ENCODE peak calls at places on chromosome 21, in ten cellular contexts. One of them, this sample, is unnamed.

GRCh38 chr21:16821588-16821987 is 691.3 kb upstream of the CXADR start:
- DNase-seq in cardiac muscle cell: no peak
- DNase-seq in psoas muscle: no peak
- DNase-seq in glutamatergic neuron: no peak
- DNase-seq in epithelial cell of esophagus: no peak
- DNase-seq in fibroblast of the aortic adventitia: no peak
- DNase-seq in body of pancreas: no peak
- DNase-seq in activated B cell treated with CpG ODN at 0.5 μM for 24 hours: no peak
- DNase-seq in choroid plexus epithelial cell: peak; percentile 59
- DNase-seq in vagina: no peak
- DNase-seq in this sample: no peak

GRCh38 chr21:27645285-27645684 is 678.4 kb upstream of the ADAMTS5 start:
- DNase-seq in cardiac muscle cell: no peak
- DNase-seq in psoas muscle: no peak
- DNase-seq in glutamatergic neuron: no peak
- DNase-seq in epithelial cell of esophagus: peak; percentile 92
- DNase-seq in fibroblast of the aortic adventitia: peak; percentile 29
- DNase-seq in body of pancreas: no peak
- DNase-seq in activated B cell treated with CpG ODN at 0.5 μM for 24 hours: no peak
- DNase-seq in choroid plexus epithelial cell: peak; percentile 29
- DNase-seq in vagina: no peak
- DNase-seq in this sample: peak; percentile 0

GRCh38 chr21:46038871-46039397 is 57.4 kb downstream of the COL6A1 start:
- DNase-seq in cardiac muscle cell: no peak
- DNase-seq in psoas muscle: peak; percentile 87
- DNase-seq in glutamatergic neuron: no peak
- DNase-seq in epithelial cell of esophagus: no peak
- DNase-seq in fibroblast of the aortic adventitia: peak; percentile 33
- DNase-seq in body of pancreas: peak; percentile 51
- DNase-seq in activated B cell treated with CpG ODN at 0.5 μM for 24 hours: no peak
- DNase-seq in choroid plexus epithelial cell: peak; percentile 72
- DNase-seq in vagina: peak; percentile 87
- DNase-seq in this sample: peak; percentile 32

GRCh38 chr21:14838400-14838799 is 226.4 kb downstream of the NRIP1 start:
- DNase-seq in cardiac muscle cell: peak; percentile 9
- DNase-seq in psoas muscle: no peak
- DNase-seq in glutamatergic neuron: no peak
- DNase-seq in epithelial cell of esophagus: no peak
- DNase-seq in fibroblast of the aortic adventitia: no peak
- DNase-seq in body of pancreas: no peak
- DNase-seq in activated B cell treated with CpG ODN at 0.5 μM for 24 hours: no peak
- DNase-seq in choroid plexus epithelial cell: no peak
- DNase-seq in vagina: no peak
- DNase-seq in this sample: no peak

GRCh38 chr21:46108827-46109226 is 10.9 kb downstream of the COL6A2 start:
- DNase-seq in cardiac muscle cell: no peak
- DNase-seq in psoas muscle: no peak
- DNase-seq in glutamatergic neuron: no peak
- DNase-seq in epithelial cell of esophagus: no peak
- DNase-seq in fibroblast of the aortic adventitia: no peak
- DNase-seq in body of pancreas: no peak
- DNase-seq in activated B cell treated with CpG ODN at 0.5 μM for 24 hours: no peak
- DNase-seq in choroid plexus epithelial cell: no peak
- DNase-seq in vagina: no peak
- DNase-seq in this sample: no peak

GRCh38 chr21:45580576-45581321 is 38.5 kb upstream of the SLC19A1 start:
- DNase-seq in cardiac muscle cell: no peak
- DNase-seq in psoas muscle: no peak
- DNase-seq in glutamatergic neuron: no peak
- DNase-seq in epithelial cell of esophagus: no peak
- DNase-seq in fibroblast of the aortic adventitia: no peak
- DNase-seq in body of pancreas: no peak
- DNase-seq in activated B cell treated with CpG ODN at 0.5 μM for 24 hours: no peak
- DNase-seq in choroid plexus epithelial cell: no peak
- DNase-seq in vagina: no peak
- DNase-seq in this sample: no peak

GRCh38 chr21:36330904-36331303 is 10.9 kb downstream of the MORC3 start:
- DNase-seq in cardiac muscle cell: peak; percentile 71
- DNase-seq in psoas muscle: no peak
- DNase-seq in glutamatergic neuron: peak; percentile 48
- DNase-seq in epithelial cell of esophagus: peak; percentile 57
- DNase-seq in fibroblast of the aortic adventitia: peak; percentile 71
- DNase-seq in body of pancreas: peak; percentile 73
- DNase-seq in activated B cell treated with CpG ODN at 0.5 μM for 24 hours: no peak
- DNase-seq in choroid plexus epithelial cell: peak; percentile 79
- DNase-seq in vagina: no peak
- DNase-seq in this sample: peak; percentile 67

GRCh38 chr21:42513985-42514882 is 582 bp downstream of the SLC37A1 start:
- DNase-seq in cardiac muscle cell: peak; percentile 51
- DNase-seq in psoas muscle: peak; percentile 70
- DNase-seq in glutamatergic neuron: peak; percentile 73
- DNase-seq in epithelial cell of esophagus: peak; percentile 43
- DNase-seq in fibroblast of the aortic adventitia: peak; percentile 9
- DNase-seq in body of pancreas: peak; percentile 71
- DNase-seq in activated B cell treated with CpG ODN at 0.5 μM for 24 hours: peak; percentile 73
- DNase-seq in choroid plexus epithelial cell: no peak
- DNase-seq in vagina: no peak
- DNase-seq in this sample: peak; percentile 39

GRCh38 chr21:43757601-43758000 is 18.5 kb downstream of the CSTB start:
- DNase-seq in cardiac muscle cell: no peak
- DNase-seq in psoas muscle: peak; percentile 50
- DNase-seq in glutamatergic neuron: no peak
- DNase-seq in epithelial cell of esophagus: no peak
- DNase-seq in fibroblast of the aortic adventitia: no peak
- DNase-seq in body of pancreas: peak; percentile 38
- DNase-seq in activated B cell treated with CpG ODN at 0.5 μM for 24 hours: no peak
- DNase-seq in choroid plexus epithelial cell: peak; percentile 22
- DNase-seq in vagina: no peak
- DNase-seq in this sample: no peak

GRCh38 chr21:43759651-43760050 is 16.5 kb downstream of the CSTB start:
- DNase-seq in cardiac muscle cell: no peak
- DNase-seq in psoas muscle: no peak
- DNase-seq in glutamatergic neuron: no peak
- DNase-seq in epithelial cell of esophagus: no peak
- DNase-seq in fibroblast of the aortic adventitia: no peak
- DNase-seq in body of pancreas: no peak
- DNase-seq in activated B cell treated with CpG ODN at 0.5 μM for 24 hours: no peak
- DNase-seq in choroid plexus epithelial cell: no peak
- DNase-seq in vagina: no peak
- DNase-seq in this sample: no peak

GRCh38 chr21:43755820-43756594 is 20.1 kb downstream of the CSTB start:
- DNase-seq in cardiac muscle cell: no peak
- DNase-seq in psoas muscle: peak; percentile 47
- DNase-seq in glutamatergic neuron: no peak
- DNase-seq in epithelial cell of esophagus: no peak
- DNase-seq in fibroblast of the aortic adventitia: no peak
- DNase-seq in body of pancreas: no peak
- DNase-seq in activated B cell treated with CpG ODN at 0.5 μM for 24 hours: no peak
- DNase-seq in choroid plexus epithelial cell: no peak
- DNase-seq in vagina: no peak
- DNase-seq in this sample: no peak

GRCh38 chr21:43758811-43759210 is 17.3 kb downstream of the CSTB start:
- DNase-seq in cardiac muscle cell: no peak
- DNase-seq in psoas muscle: no peak
- DNase-seq in glutamatergic neuron: no peak
- DNase-seq in epithelial cell of esophagus: no peak
- DNase-seq in fibroblast of the aortic adventitia: no peak
- DNase-seq in body of pancreas: no peak
- DNase-seq in activated B cell treated with CpG ODN at 0.5 μM for 24 hours: no peak
- DNase-seq in choroid plexus epithelial cell: peak; percentile 45
- DNase-seq in vagina: no peak
- DNase-seq in this sample: no peak

GRCh38 chr21:43758132-43758619 is 17.9 kb downstream of the CSTB start:
- DNase-seq in cardiac muscle cell: no peak
- DNase-seq in psoas muscle: peak; percentile 59
- DNase-seq in glutamatergic neuron: peak; percentile 50
- DNase-seq in epithelial cell of esophagus: peak; percentile 51
- DNase-seq in fibroblast of the aortic adventitia: peak; percentile 88
- DNase-seq in body of pancreas: no peak
- DNase-seq in activated B cell treated with CpG ODN at 0.5 μM for 24 hours: no peak
- DNase-seq in choroid plexus epithelial cell: peak; percentile 89
- DNase-seq in vagina: no peak
- DNase-seq in this sample: peak; percentile 94
- TF ChIP-seq CTCF in cardiac muscle cell: no peak
- TF ChIP-seq CTCF in psoas muscle: no peak
- TF ChIP-seq CTCF in glutamatergic neuron: no peak
- TF ChIP-seq CTCF in epithelial cell of esophagus: no peak
- TF ChIP-seq CTCF in fibroblast of the aortic adventitia: peak; percentile 19
- TF ChIP-seq CTCF in body of pancreas: no peak
- TF ChIP-seq CTCF in activated B cell treated with CpG ODN at 0.5 μM for 24 hours: no peak
- TF ChIP-seq CTCF in choroid plexus epithelial cell: peak; percentile 23
- TF ChIP-seq CTCF in vagina: no peak
- TF ChIP-seq CTCF in this sample: no peak

DNA sequence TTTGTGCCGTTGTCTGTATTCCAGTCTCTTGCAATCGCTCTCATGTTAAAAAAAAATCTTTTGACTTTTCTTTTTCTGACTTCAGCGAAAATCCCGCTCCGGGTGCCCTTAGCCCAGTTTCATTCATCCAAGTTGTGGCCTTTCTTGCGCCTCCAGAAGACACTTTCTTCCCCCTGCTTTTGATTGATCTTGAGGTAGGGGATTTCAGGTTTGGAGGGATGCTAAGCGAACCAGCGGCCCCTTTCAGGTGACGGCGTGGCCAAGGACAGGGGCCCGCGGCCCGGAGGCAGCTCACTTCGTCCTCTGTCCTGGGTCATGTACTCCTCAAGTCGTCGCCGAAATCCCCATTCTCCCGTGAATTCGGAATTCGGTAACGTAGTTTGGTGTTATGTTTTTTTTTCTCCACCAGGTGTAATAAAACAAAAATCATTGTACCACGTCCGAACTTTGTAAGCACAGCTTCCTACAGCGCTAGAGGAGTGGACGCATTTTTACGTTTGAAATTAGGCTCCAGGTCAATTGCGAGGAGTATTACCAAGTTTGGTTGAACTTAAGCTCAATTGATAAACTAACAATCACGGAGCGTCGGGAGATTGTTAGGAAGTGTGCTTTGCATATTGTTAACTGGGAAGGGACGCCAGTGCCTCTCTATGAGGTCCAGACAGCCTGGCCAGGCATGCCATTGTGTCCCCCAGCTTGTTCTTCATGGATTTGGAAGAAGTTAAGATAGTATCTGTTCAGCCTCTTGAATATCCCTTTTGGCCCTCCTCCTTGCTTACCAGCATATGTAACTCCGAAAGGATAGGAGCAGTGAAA is 1.1 kb downstream of the MRPS6 start:
- DNase-seq in cardiac muscle cell: peak; percentile 34
- DNase-seq in psoas muscle: no peak
- DNase-seq in glutamatergic neuron: no peak
- DNase-seq in epithelial cell of esophagus: peak; percentile 38
- DNase-seq in fibroblast of the aortic adventitia: peak; percentile 26
- DNase-seq in body of pancreas: peak; percentile 35
- DNase-seq in activated B cell treated with CpG ODN at 0.5 μM for 24 hours: no peak
- DNase-seq in choroid plexus epithelial cell: no peak
- DNase-seq in vagina: no peak
- DNase-seq in this sample: peak; percentile 33
- TF ChIP-seq CTCF in cardiac muscle cell: no peak
- TF ChIP-seq CTCF in psoas muscle: no peak
- TF ChIP-seq CTCF in glutamatergic neuron: peak; percentile 39
- TF ChIP-seq CTCF in epithelial cell of esophagus: no peak
- TF ChIP-seq CTCF in fibroblast of the aortic adventitia: no peak
- TF ChIP-seq CTCF in body of pancreas: no peak
- TF ChIP-seq CTCF in activated B cell treated with CpG ODN at 0.5 μM for 24 hours: no peak
- TF ChIP-seq CTCF in choroid plexus epithelial cell: no peak
- TF ChIP-seq CTCF in vagina: no peak
- TF ChIP-seq CTCF in this sample: no peak

GRCh38 chr21:35083246-35083645 is 34.1 kb upstream of the RUNX1 start:
- DNase-seq in cardiac muscle cell: no peak
- DNase-seq in psoas muscle: no peak
- DNase-seq in glutamatergic neuron: no peak
- DNase-seq in epithelial cell of esophagus: no peak
- DNase-seq in fibroblast of the aortic adventitia: no peak
- DNase-seq in body of pancreas: no peak
- DNase-seq in activated B cell treated with CpG ODN at 0.5 μM for 24 hours: no peak
- DNase-seq in choroid plexus epithelial cell: no peak
- DNase-seq in vagina: no peak
- DNase-seq in this sample: no peak

GRCh38 chr21:35088235-35088865 is 39.2 kb upstream of the RUNX1 start:
- DNase-seq in cardiac muscle cell: no peak
- DNase-seq in psoas muscle: no peak
- DNase-seq in glutamatergic neuron: no peak
- DNase-seq in epithelial cell of esophagus: peak; percentile 39
- DNase-seq in fibroblast of the aortic adventitia: no peak
- DNase-seq in body of pancreas: no peak
- DNase-seq in activated B cell treated with CpG ODN at 0.5 μM for 24 hours: no peak
- DNase-seq in choroid plexus epithelial cell: peak; percentile 27
- DNase-seq in vagina: no peak
- DNase-seq in this sample: no peak

GRCh38 chr21:35090403-35090802 is 41.3 kb upstream of the RUNX1 start:
- DNase-seq in cardiac muscle cell: no peak
- DNase-seq in psoas muscle: no peak
- DNase-seq in glutamatergic neuron: no peak
- DNase-seq in epithelial cell of esophagus: no peak
- DNase-seq in fibroblast of the aortic adventitia: no peak
- DNase-seq in body of pancreas: no peak
- DNase-seq in activated B cell treated with CpG ODN at 0.5 μM for 24 hours: no peak
- DNase-seq in choroid plexus epithelial cell: no peak
- DNase-seq in vagina: no peak
- DNase-seq in this sample: no peak

GRCh38 chr21:35086357-35086756 is 37.3 kb upstream of the RUNX1 start:
- DNase-seq in cardiac muscle cell: no peak
- DNase-seq in psoas muscle: no peak
- DNase-seq in glutamatergic neuron: no peak
- DNase-seq in epithelial cell of esophagus: peak; percentile 87
- DNase-seq in fibroblast of the aortic adventitia: peak; percentile 59
- DNase-seq in body of pancreas: no peak
- DNase-seq in activated B cell treated with CpG ODN at 0.5 μM for 24 hours: no peak
- DNase-seq in choroid plexus epithelial cell: peak; percentile 36
- DNase-seq in vagina: no peak
- DNase-seq in this sample: peak; percentile 66

GRCh38 chr21:35084869-35085268 is 35.8 kb upstream of the RUNX1 start:
- DNase-seq in cardiac muscle cell: no peak
- DNase-seq in psoas muscle: no peak
- DNase-seq in glutamatergic neuron: no peak
- DNase-seq in epithelial cell of esophagus: peak; percentile 85
- DNase-seq in fibroblast of the aortic adventitia: peak; percentile 97
- DNase-seq in body of pancreas: no peak
- DNase-seq in activated B cell treated with CpG ODN at 0.5 μM for 24 hours: no peak
- DNase-seq in choroid plexus epithelial cell: peak; percentile 94
- DNase-seq in vagina: no peak
- DNase-seq in this sample: peak; percentile 59
- TF ChIP-seq CTCF in cardiac muscle cell: no peak
- TF ChIP-seq CTCF in psoas muscle: no peak
- TF ChIP-seq CTCF in glutamatergic neuron: no peak
- TF ChIP-seq CTCF in epithelial cell of esophagus: no peak
- TF ChIP-seq CTCF in fibroblast of the aortic adventitia: no peak
- TF ChIP-seq CTCF in body of pancreas: no peak
- TF ChIP-seq CTCF in activated B cell treated with CpG ODN at 0.5 μM for 24 hours: no peak
- TF ChIP-seq CTCF in choroid plexus epithelial cell: no peak
- TF ChIP-seq CTCF in vagina: no peak
- TF ChIP-seq CTCF in this sample: no peak

DNA sequence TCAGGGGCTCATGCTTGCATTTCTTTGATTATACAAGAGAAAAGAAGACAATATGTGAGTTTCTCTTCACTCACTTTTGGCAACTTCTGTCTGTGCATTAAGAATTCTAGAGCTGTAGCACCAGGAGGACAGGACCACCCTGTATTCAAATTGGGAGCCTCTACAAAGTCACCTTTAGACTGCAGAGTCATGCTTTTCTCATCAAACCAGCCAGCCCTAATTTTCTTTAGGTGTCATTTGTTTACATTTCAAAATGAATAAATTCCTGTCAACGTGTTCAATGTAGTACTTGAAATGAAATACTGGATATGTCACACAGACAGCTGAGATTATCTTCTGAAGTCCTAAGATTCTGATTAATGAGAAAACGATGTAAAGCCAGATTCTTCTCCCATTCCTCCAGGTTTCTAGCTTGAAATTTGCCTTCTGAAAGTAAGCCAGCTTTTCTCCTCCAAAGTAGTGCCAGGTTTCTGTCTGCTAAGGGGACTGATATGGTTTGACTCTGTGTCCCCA is 177.2 kb downstream of the GRIK1 start:
- DNase-seq in cardiac muscle cell: no peak
- DNase-seq in psoas muscle: no peak
- DNase-seq in glutamatergic neuron: no peak
- DNase-seq in epithelial cell of esophagus: no peak
- DNase-seq in fibroblast of the aortic adventitia: no peak
- DNase-seq in body of pancreas: no peak
- DNase-seq in activated B cell treated with CpG ODN at 0.5 μM for 24 hours: no peak
- DNase-seq in choroid plexus epithelial cell: no peak
- DNase-seq in vagina: no peak
- DNase-seq in this sample: no peak
- TF ChIP-seq CTCF in cardiac muscle cell: no peak
- TF ChIP-seq CTCF in psoas muscle: no peak
- TF ChIP-seq CTCF in glutamatergic neuron: no peak
- TF ChIP-seq CTCF in epithelial cell of esophagus: no peak
- TF ChIP-seq CTCF in fibroblast of the aortic adventitia: no peak
- TF ChIP-seq CTCF in body of pancreas: no peak
- TF ChIP-seq CTCF in activated B cell treated with CpG ODN at 0.5 μM for 24 hours: no peak
- TF ChIP-seq CTCF in choroid plexus epithelial cell: no peak
- TF ChIP-seq CTCF in vagina: no peak
- TF ChIP-seq CTCF in this sample: no peak